ENCODE peak calls at places on chromosomes 11 and 22, in five cellular contexts. O is IMR-90, R is astrocyte, U is K562, L is mesenchymal stem cell. A is an unnamed sample.

GRCh38 chr11:40241524-40242037 is 1217.9 kb downstream of the LRRC4C start:
- DNase-seq in O (no peak), R (peak; percentile 96), U (no peak), L (peak; percentile 82), A (no peak)

GRCh38 chr11:121429556-121429955 is 22.6 kb upstream of the SORL1 start:
- DNase-seq in O (no peak), R (no peak), U (no peak), L (no peak), A (no peak)

GRCh38 chr11:10394229-10395100 is 60.6 kb upstream of the AMPD3 start:
- DNase-seq in O (peak; percentile 90), R (peak; percentile 77), U (no peak), L (peak; percentile 49), A (no peak)

GRCh38 chr22:31439805-31440204 is 40.4 kb downstream of the DRG1 start:
- DNase-seq in O (no peak), R (no peak), U (no peak), L (no peak), A (no peak)

GRCh38 chr11:9060700-9061111 is 30.7 kb downstream of the SCUBE2 start:
- DNase-seq in O (no peak), R (no peak), U (peak; percentile 47), L (no peak), A (no peak)

GRCh38 chr11:14237333-14237988 is 121.5 kb downstream of the RRAS2 start:
- DNase-seq in O (no peak), R (no peak), U (no peak), L (no peak), A (no peak)

GRCh38 chr11:94675788-94676187 is 92.4 kb upstream of the AMOTL1 start:
- DNase-seq in O (peak; percentile 4), R (no peak), U (no peak), L (no peak), A (no peak)

GRCh38 chr11:105553015-105553414 is 56.9 kb upstream of the GRIA4 start:
- DNase-seq in O (peak; percentile 41), R (peak; percentile 21), U (peak; percentile 8), L (peak; percentile 66), A (no peak)

GRCh38 chr11:109728056-109728455 is 306.1 kb downstream of the C11orf87 start:
- DNase-seq in O (no peak), R (no peak), U (no peak), L (peak; percentile 49), A (peak; percentile 40)

GRCh38 chr11:133070790-133071189 is 461.5 kb downstream of the OPCML start:
- DNase-seq in O (no peak), R (no peak), U (no peak), L (no peak), A (no peak)

GRCh38 chr22:49810363-49811013 is 17.2 kb downstream of the BRD1 start:
- DNase-seq in O (peak; percentile 30), R (peak; percentile 32), U (no peak), L (peak; percentile 12), A (no peak)

GRCh38 chr11:15769203-15769602 is 587.1 kb downstream of the SOX6 start:
- DNase-seq in O (no peak), R (no peak), U (no peak), L (no peak), A (no peak)

GRCh38 chr11:76861490-76861953 is 804 bp downstream of the ACER3 start:
- DNase-seq in O (no peak), R (peak; percentile 3), U (peak; percentile 44), L (no peak), A (no peak)

GRCh38 chr22:50056214-50056972 is 1.7 kb downstream of the TTLL8 start:
- DNase-seq in O (no peak), R (no peak), U (no peak), L (no peak), A (no peak)

GRCh38 chr11:2511421-2512369 is 66.9 kb downstream of the KCNQ1 start:
- DNase-seq in O (no peak), R (no peak), U (no peak), L (no peak), A (no peak)

GRCh38 chr11:71420455-71421241 is 27.5 kb downstream of the DHCR7 start:
- DNase-seq in O (peak; percentile 55), R (peak; percentile 6), U (peak; percentile 66), L (peak; percentile 55), A (peak; percentile 56)

GRCh38 chr11:119525855-119526196 is 102.9 kb upstream of the THY1 start:
- DNase-seq in O (no peak), R (no peak), U (no peak), L (no peak), A (no peak)

GRCh38 chr11:21625982-21626381 is 566.9 kb upstream of the ANO5 start:
- DNase-seq in O (no peak), R (no peak), U (no peak), L (no peak), A (no peak)

GRCh38 chr11:47501095-47501494 is 51.8 kb downstream of the CELF1 start:
- DNase-seq in O (no peak), R (no peak), U (no peak), L (no peak), A (no peak)

GRCh38 chr22:38834991-38835390 is 8.8 kb downstream of the NPTXR start:
- DNase-seq in O (no peak), R (no peak), U (no peak), L (no peak), A (no peak)

GRCh38 chr11:90884181-90884580 is 661.3 kb upstream of the CHORDC1 start:
- DNase-seq in O (no peak), R (no peak), U (no peak), L (no peak), A (no peak)

GRCh38 chr22:42425337-42425988 is 6.7 kb downstream of the NFAM1 start:
- DNase-seq in O (no peak), R (no peak), U (no peak), L (no peak), A (no peak)

GRCh38 chr22:46663436-46664100 is 43.4 kb downstream of the GRAMD4 start:
- DNase-seq in O (no peak), R (no peak), U (no peak), L (no peak), A (no peak)

GRCh38 chr11:65151500-65151899 is 17.2 kb upstream of the SYVN1 start:
- DNase-seq in O (no peak), R (no peak), U (no peak), L (no peak), A (no peak)

GRCh38 chr22:23325183-23325582 is 144.9 kb downstream of the BCR start:
- DNase-seq in O (no peak), R (no peak), U (no peak), L (no peak), A (no peak)

GRCh38 chr11:77542296-77542695 is 47.5 kb upstream of the AQP11 start:
- DNase-seq in O (peak; percentile 78), R (peak; percentile 68), U (no peak), L (no peak), A (no peak)

GRCh38 chr11:71352226-71352625 is 96.0 kb downstream of the DHCR7 start:
- DNase-seq in O (no peak), R (no peak), U (no peak), L (no peak), A (no peak)

GRCh38 chr11:73192272-73192671 is 25.8 kb upstream of the P2RY2 start:
- DNase-seq in O (no peak), R (no peak), U (no peak), L (no peak), A (peak; percentile 56)

GRCh38 chr11:27563201-27563600 is 56.6 kb upstream of the LIN7C start:
- DNase-seq in O (peak; percentile 78), R (peak; percentile 76), U (no peak), L (peak; percentile 62), A (no peak)

GRCh38 chr11:2774173-2775082 is 74.6 kb upstream of the KCNQ1OT1 start:
- DNase-seq in O (no peak), R (no peak), U (no peak), L (no peak), A (no peak)

GRCh38 chr22:37696657-37697539 is at the start of gene TRIOBP:
- DNase-seq in O (peak; percentile 91), R (peak; percentile 88), U (peak; percentile 94), L (peak; percentile 95), A (peak; percentile 85)

GRCh38 chr11:112293614-112294013 is 33.0 kb upstream of the PLET1 start:
- DNase-seq in O (no peak), R (no peak), U (no peak), L (no peak), A (no peak)

GRCh38 chr22:24592846-24593809 is at the start of gene LRRC75B:
- DNase-seq in O (peak; percentile 85), R (peak; percentile 77), U (peak; percentile 70), L (peak; percentile 84), A (peak; percentile 47)
- H2AFZ ChIP-seq in O (peak within 1 kb of the TSS; percentile 92), R (peak within 1 kb of the TSS; percentile 77), U (peak within 1 kb of the TSS; percentile 72), L (peak within 1 kb of the TSS; percentile 81), A (no peak within 1 kb of the TSS)

GRCh38 chr11:134118016-134118415 is 49.1 kb downstream of the JAM3 start:
- DNase-seq in O (no peak), R (peak; percentile 31), U (no peak), L (no peak), A (no peak)

GRCh38 chr11:134120143-134120850 is 51.4 kb downstream of the JAM3 start:
- DNase-seq in O (peak; percentile 97), R (peak; percentile 97), U (no peak), L (peak; percentile 97), A (no peak)

GRCh38 chr11:134124660-134125451 is 56.0 kb downstream of the JAM3 start:
- DNase-seq in O (peak; percentile 66), R (peak; percentile 64), U (peak; percentile 17), L (peak; percentile 78), A (no peak)

GRCh38 chr11:134119094-134119493 is 50.2 kb downstream of the JAM3 start:
- DNase-seq in O (peak; percentile 86), R (peak; percentile 90), U (no peak), L (peak; percentile 67), A (no peak)

GRCh38 chr11:134120921-134121526 is 52.2 kb downstream of the JAM3 start:
- DNase-seq in O (peak; percentile 52), R (peak; percentile 55), U (no peak), L (peak; percentile 45), A (no peak)
- H2AFZ ChIP-seq in O (peak overlapping the region; percentile 76), R (peak overlapping the region; percentile 48), U (no peak overlapping the region), L (no peak overlapping the region), A (no peak overlapping the region)

GRCh38 chr22:21032843-21033688 is 705 bp upstream of the SLC7A4 start:
- DNase-seq in O (no peak), R (no peak), U (no peak), L (no peak), A (no peak)
- H2AFZ ChIP-seq in O (no peak overlapping the region), R (no peak overlapping the region), U (peak overlapping the region; percentile 14), L (no peak overlapping the region), A (no peak overlapping the region)

DNA sequence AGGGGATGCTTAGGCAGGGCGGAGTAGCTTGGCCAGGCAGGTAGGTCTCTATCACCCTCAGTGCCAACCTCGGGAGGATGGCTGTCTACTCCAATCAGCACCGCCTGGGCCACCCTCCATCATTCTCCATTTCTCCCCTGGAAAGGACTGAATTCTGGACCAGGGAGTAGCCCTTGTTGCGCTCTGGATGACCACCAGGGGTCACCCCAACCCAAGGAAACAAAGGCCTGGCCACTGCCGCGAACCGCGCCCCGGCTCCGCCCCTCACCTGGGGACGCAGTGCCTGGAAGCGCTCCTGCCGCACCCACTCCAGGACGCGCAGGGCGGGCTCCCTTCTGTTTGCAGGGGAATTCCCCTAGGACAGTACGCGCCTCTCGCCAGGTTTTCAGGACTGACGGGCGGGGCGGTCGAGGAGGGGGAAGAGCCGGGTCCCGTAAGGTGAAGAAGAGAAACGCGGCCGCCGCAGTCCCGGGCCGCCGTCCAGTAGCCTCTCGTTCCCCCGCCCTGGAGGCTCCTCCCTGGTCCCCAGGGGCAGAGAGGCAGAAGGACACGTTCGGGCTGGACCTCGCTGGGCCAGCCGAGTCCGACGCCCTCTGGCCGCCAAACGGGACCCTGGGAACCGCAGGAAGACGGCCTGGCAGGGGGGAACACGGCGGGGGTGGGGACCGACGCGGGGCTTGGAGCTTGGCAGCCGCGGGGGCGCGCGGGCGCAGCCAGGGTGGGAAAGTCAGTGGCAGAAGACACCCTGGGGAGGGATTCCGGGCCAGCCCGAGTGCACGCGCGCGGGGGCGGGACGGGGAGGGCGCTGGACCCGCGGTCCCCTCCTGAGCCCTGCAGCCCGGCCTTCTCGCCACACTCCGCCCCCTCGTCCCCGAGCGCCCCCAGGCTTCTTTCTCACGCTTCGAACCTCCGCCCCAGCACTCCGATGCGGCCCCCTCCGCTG is 7.1 kb downstream of the SCN4B start:
- DNase-seq in O (peak; percentile 41), R (peak; percentile 10), U (peak; percentile 87), L (peak; percentile 67), A (peak; percentile 82)
- H2AFZ ChIP-seq in O (peak overlapping the region; percentile 93), R (peak overlapping the region; percentile 92), U (peak overlapping the region; percentile 91), L (peak overlapping the region; percentile 33), A (no peak overlapping the region)